ENCODE peak calls at places on chromosome X, in six cellular contexts. X is cardiac fibroblast; J is naive thymus-derived CD8-positive, alpha-beta T cell; Z is mesenteric fat pad; I is GM03348; G is activated T-cell treated with anti-CD3 and anti-CD28 coated beads, Interleukin-2, amount 50 U/mL, for 1 hour. Y is an unnamed sample.

GRCh38 chrX:26442340-26442739 is 226.4 kb downstream of the MAGEB5 start:
- DNase-seq in G (no peak), I (peak), J (no peak), X (peak), Z (no peak), Y (no peak)

GRCh38 chrX:43573441-43574015 is 82.6 kb upstream of the MAOA start:
- DNase-seq in J (no peak), X (peak), I (no peak), G (no peak), Z (no peak), Y (no peak)

GRCh38 chrX:74492720-74493201 is 71.5 kb downstream of the SLC16A2 start:
- DNase-seq in G (no peak), J (peak), X (no peak), I (no peak), Z (no peak), Y (no peak)

GRCh38 chrX:36978886-36979285 is 29.3 kb upstream of the FAM47C start:
- DNase-seq in J (no peak), Z (no peak), X (no peak), I (no peak), G (no peak), Y (peak)

GRCh38 chrX:103423955-103424640 is 47.8 kb downstream of the BEX3 start:
- DNase-seq in I (no peak), Z (no peak), J (no peak), X (no peak), G (no peak), Y (no peak)

GRCh38 chrX:106619797-106620196 is 8.0 kb downstream of the RADX start:
- DNase-seq in Z (no peak), J (no peak), X (peak), G (no peak), I (peak), Y (no peak)

GRCh38 chrX:126819429-126819828 is at the start of gene PRR32:
- DNase-seq in J (no peak), G (no peak), X (no peak), I (no peak), Z (no peak), Y (no peak)

GRCh38 chrX:126063984-126064383 is 102.1 kb downstream of the DCAF12L2 start:
- DNase-seq in X (no peak), G (no peak), Z (no peak), J (no peak), I (no peak), Y (no peak)

GRCh38 chrX:107747596-107748161 is 27.9 kb downstream of the TSC22D3 start:
- DNase-seq in X (peak), I (peak), Z (no peak), J (no peak), G (no peak), Y (peak)

GRCh38 chrX:125205918-125206665 is 113.6 kb upstream of the TEX13C start:
- DNase-seq in Z (no peak), I (no peak), J (no peak), X (no peak), G (no peak), Y (no peak)

GRCh38 chrX:32871636-32872035 is 339.7 kb downstream of the DMD start:
- DNase-seq in X (peak), I (no peak), J (no peak), G (no peak), Z (no peak), Y (no peak)

Y was measured in astrocyte.